ENCODE peak calls at places on chromosome 17, in four cellular contexts. One of them, this sample, is unnamed. For H3K4me1, the result is how much of the 10 kb centered on the place peaks cover.

GRCh38 chr17:37373530-37374159 is 2.1 kb upstream of the C17orf78 start:
- DNase-seq in H1: peak
- DNase-seq in H9: peak
- DNase-seq in IMR-90: peak
- DNase-seq in this sample: peak

GRCh38 chr17:14746784-14747575 is 446.1 kb downstream of the HS3ST3B1 start:
- DNase-seq in H9: no peak
- DNase-seq in H1: no peak
- DNase-seq in IMR-90: no peak
- DNase-seq in this sample: no peak

GRCh38 chr17:50386451-50386994 is 10.8 kb downstream of the LRRC59 start:
- DNase-seq in IMR-90: no peak
- DNase-seq in H1: no peak
- DNase-seq in H9: no peak
- DNase-seq in this sample: no peak

GRCh38 chr17:19708431-19709175 is 7.8 kb downstream of the SLC47A2 start:
- DNase-seq in H9: peak
- DNase-seq in H1: no peak
- DNase-seq in IMR-90: no peak
- DNase-seq in this sample: no peak

GRCh38 chr17:11391134-11391533 is 150.1 kb downstream of the SHISA6 start:
- DNase-seq in H9: peak
- DNase-seq in IMR-90: no peak
- DNase-seq in H1: no peak
- DNase-seq in this sample: peak

GRCh38 chr17:8047769-8048110 is 8.9 kb downstream of the ALOX15B start:
- DNase-seq in IMR-90: no peak
- DNase-seq in H1: no peak
- DNase-seq in H9: no peak
- DNase-seq in this sample: no peak

GRCh38 chr17:42111901-42112551 is 488 bp downstream of the DHX58 start:
- DNase-seq in H1: no peak
- DNase-seq in H9: peak
- DNase-seq in IMR-90: peak
- DNase-seq in this sample: no peak

GRCh38 chr17:27635275-27635823 is 4.4 kb downstream of the LGALS9 start:
- DNase-seq in IMR-90: no peak
- DNase-seq in H1: no peak
- DNase-seq in H9: no peak
- DNase-seq in this sample: no peak

GRCh38 chr17:3534881-3535252 is 22.7 kb downstream of the TRPV3 start:
- DNase-seq in H1: no peak
- DNase-seq in H9: peak
- DNase-seq in IMR-90: peak
- DNase-seq in this sample: peak

GRCh38 chr17:55158439-55158838 is 106.3 kb upstream of the HLF start:
- DNase-seq in H1: no peak
- DNase-seq in H9: no peak
- DNase-seq in IMR-90: no peak
- DNase-seq in this sample: no peak

GRCh38 chr17:27524594-27524993 is 68.3 kb downstream of the KSR1 start:
- DNase-seq in H9: no peak
- DNase-seq in H1: no peak
- DNase-seq in IMR-90: no peak
- DNase-seq in this sample: no peak

GRCh38 chr17:40499551-40500189 is 1.8 kb downstream of the TNS4 start:
- DNase-seq in IMR-90: peak
- DNase-seq in H1: no peak
- DNase-seq in H9: peak
- DNase-seq in this sample: peak

GRCh38 chr17:78019976-78020716 is 61.6 kb downstream of the TNRC6C start:
- DNase-seq in H9: no peak
- DNase-seq in H1: no peak
- DNase-seq in IMR-90: no peak
- DNase-seq in this sample: no peak

GRCh38 chr17:41906465-41907184 is 12.1 kb downstream of the ACLY start:
- DNase-seq in H9: no peak
- DNase-seq in IMR-90: peak
- DNase-seq in H1: no peak
- DNase-seq in this sample: no peak

GRCh38 chr17:17580662-17581470 is 10.6 kb downstream of the PEMT start:
- DNase-seq in H1: no peak
- DNase-seq in H9: no peak
- DNase-seq in IMR-90: peak
- DNase-seq in this sample: no peak

GRCh38 chr17:40301315-40301714 is 7.7 kb upstream of the RARA start:
- DNase-seq in H1: no peak
- DNase-seq in IMR-90: no peak
- DNase-seq in H9: no peak
- DNase-seq in this sample: peak

GRCh38 chr17:9931144-9931543 is 26.1 kb upstream of the RCVRN start:
- DNase-seq in H9: no peak
- DNase-seq in IMR-90: no peak
- DNase-seq in H1: no peak
- DNase-seq in this sample: no peak

GRCh38 chr17:39174907-39175694 is 9.1 kb upstream of the ARL5C start:
- DNase-seq in IMR-90: peak
- DNase-seq in H1: peak
- DNase-seq in H9: peak
- DNase-seq in this sample: peak

GRCh38 chr17:27956601-27957445 is 63.7 kb upstream of the LYRM9 start:
- DNase-seq in H9: no peak
- DNase-seq in H1: no peak
- DNase-seq in IMR-90: peak
- DNase-seq in this sample: peak

GRCh38 chr17:61464121-61464905 is 12.1 kb downstream of the TBX4 start:
- DNase-seq in H1: no peak
- DNase-seq in H9: peak
- DNase-seq in IMR-90: no peak
- DNase-seq in this sample: no peak

GRCh38 chr17:83179811-83180210 is 100.4 kb downstream of the METRNL start:
- DNase-seq in H1: no peak
- DNase-seq in IMR-90: no peak
- DNase-seq in H9: peak
- DNase-seq in this sample: no peak

GRCh38 chr17:50903604-50904521 is 37.7 kb upstream of the TOB1 start:
- DNase-seq in H1: no peak
- DNase-seq in IMR-90: peak
- DNase-seq in H9: no peak
- DNase-seq in this sample: no peak

GRCh38 chr17:72498671-72499210 is 377.9 kb downstream of the SOX9 start:
- DNase-seq in H9: no peak
- DNase-seq in H1: no peak
- DNase-seq in IMR-90: peak
- DNase-seq in this sample: no peak

GRCh38 chr17:21304091-21304490 is 19.6 kb downstream of the MAP2K3 start:
- DNase-seq in H1: no peak
- DNase-seq in IMR-90: no peak
- DNase-seq in H9: no peak
- DNase-seq in this sample: no peak

GRCh38 chr17:83067071-83067717 is 12.2 kb upstream of the METRNL start:
- DNase-seq in H9: peak
- DNase-seq in IMR-90: no peak
- DNase-seq in H1: no peak
- DNase-seq in this sample: no peak

GRCh38 chr17:59618894-59619312 is 792 bp upstream of the CLTC start:
- DNase-seq in H1: no peak
- DNase-seq in IMR-90: peak
- DNase-seq in H9: no peak
- DNase-seq in this sample: no peak

GRCh38 chr17:32142857-32143524 is 689 bp downstream of the RHOT1 start:
- DNase-seq in IMR-90: peak
- DNase-seq in H1: no peak
- DNase-seq in H9: peak
- DNase-seq in this sample: peak

GRCh38 chr17:3894188-3894587 is 1.3 kb upstream of the CAMKK1 start:
- DNase-seq in H9: no peak
- DNase-seq in H1: no peak
- DNase-seq in IMR-90: no peak
- DNase-seq in this sample: no peak

GRCh38 chr17:61597606-61598005 is 6.6 kb upstream of the NACA2 start:
- DNase-seq in IMR-90: no peak
- DNase-seq in H1: no peak
- DNase-seq in H9: no peak
- DNase-seq in this sample: no peak

GRCh38 chr17:39928868-39929651 is 1.5 kb downstream of the LRRC3C start:
- DNase-seq in H9: no peak
- DNase-seq in IMR-90: peak
- DNase-seq in H1: no peak
- DNase-seq in this sample: no peak

GRCh38 chr17:17377568-17377967 is 74.4 kb downstream of the NT5M start:
- DNase-seq in H9: no peak
- DNase-seq in H1: no peak
- DNase-seq in IMR-90: no peak
- DNase-seq in this sample: no peak

GRCh38 chr17:58508341-58509067 is 5.9 kb downstream of the MTMR4 start:
- DNase-seq in H1: no peak
- DNase-seq in H9: no peak
- DNase-seq in IMR-90: no peak
- DNase-seq in this sample: no peak

GRCh38 chr17:17904171-17905035 is 67.6 kb upstream of the SREBF1 start:
- DNase-seq in H9: no peak
- DNase-seq in H1: no peak
- DNase-seq in IMR-90: no peak
- DNase-seq in this sample: no peak

GRCh38 chr17:77356109-77356689 is 215.4 kb downstream of the SEC14L1 start:
- DNase-seq in H1: no peak
- DNase-seq in H9: no peak
- DNase-seq in IMR-90: no peak
- DNase-seq in this sample: no peak

GRCh38 chr17:18258356-18259038 is at the start of gene FLII:
- DNase-seq in H1: no peak
- DNase-seq in H9: peak
- DNase-seq in IMR-90: peak
- DNase-seq in this sample: peak

GRCh38 chr17:81681672-81682071 is 1.9 kb downstream of the ARL16 start:
- DNase-seq in H1: no peak
- DNase-seq in IMR-90: no peak
- DNase-seq in H9: no peak
- DNase-seq in this sample: no peak

GRCh38 chr17:75411328-75412067 is 6.0 kb upstream of the GRB2 start:
- DNase-seq in H1: no peak
- DNase-seq in H9: no peak
- DNase-seq in IMR-90: no peak
- DNase-seq in this sample: no peak
- H4K5ac ChIP-seq in H1: no peak
- H4K5ac ChIP-seq in H9: no peak
- H4K5ac ChIP-seq in IMR-90: no peak
- H4K5ac ChIP-seq in this sample: no peak

GRCh38 chr17:47632991-47633390 is 16.7 kb upstream of the KPNB1 start:
- DNase-seq in H9: no peak
- DNase-seq in IMR-90: no peak
- DNase-seq in H1: no peak
- DNase-seq in this sample: no peak
- H3K4me1 ChIP-seq in H9: under half
- H3K4me1 ChIP-seq in IMR-90: under half
- H3K4me1 ChIP-seq in H1: under half
- H3K4me1 ChIP-seq in this sample: under half

DNA sequence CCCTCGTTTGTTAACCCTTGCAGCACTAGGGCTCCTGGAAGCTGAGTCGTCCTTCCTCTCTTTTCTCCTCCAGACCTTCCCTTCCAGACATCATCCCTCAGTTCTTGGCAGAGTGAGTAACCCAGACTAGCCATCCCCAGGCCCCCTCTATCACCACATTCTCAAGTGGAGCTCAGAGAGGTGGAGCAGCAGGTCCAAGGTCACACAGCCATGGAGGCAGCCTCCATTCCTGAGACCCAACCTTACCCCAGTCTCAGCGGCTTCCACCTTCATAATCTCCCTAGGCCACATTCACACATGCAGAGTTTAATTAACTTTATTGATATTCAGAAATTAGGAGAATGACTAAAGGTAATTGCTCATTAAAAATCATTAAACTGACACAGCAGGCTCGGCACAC is 3.0 kb downstream of the SEZ6 start:
- DNase-seq in IMR-90: no peak
- DNase-seq in H9: no peak
- DNase-seq in H1: no peak
- DNase-seq in this sample: no peak
- H4K5ac ChIP-seq in IMR-90: no peak
- H4K5ac ChIP-seq in H9: no peak
- H4K5ac ChIP-seq in H1: no peak
- H4K5ac ChIP-seq in this sample: no peak

GRCh38 chr17:45147102-45147580 is 1.1 kb upstream of the HEXIM1 start:
- DNase-seq in H9: no peak
- DNase-seq in H1: no peak
- DNase-seq in IMR-90: peak
- DNase-seq in this sample: no peak
- H3K4me1 ChIP-seq in H9: under half
- H3K4me1 ChIP-seq in H1: under half
- H3K4me1 ChIP-seq in IMR-90: under half
- H3K4me1 ChIP-seq in this sample: under half

DNA sequence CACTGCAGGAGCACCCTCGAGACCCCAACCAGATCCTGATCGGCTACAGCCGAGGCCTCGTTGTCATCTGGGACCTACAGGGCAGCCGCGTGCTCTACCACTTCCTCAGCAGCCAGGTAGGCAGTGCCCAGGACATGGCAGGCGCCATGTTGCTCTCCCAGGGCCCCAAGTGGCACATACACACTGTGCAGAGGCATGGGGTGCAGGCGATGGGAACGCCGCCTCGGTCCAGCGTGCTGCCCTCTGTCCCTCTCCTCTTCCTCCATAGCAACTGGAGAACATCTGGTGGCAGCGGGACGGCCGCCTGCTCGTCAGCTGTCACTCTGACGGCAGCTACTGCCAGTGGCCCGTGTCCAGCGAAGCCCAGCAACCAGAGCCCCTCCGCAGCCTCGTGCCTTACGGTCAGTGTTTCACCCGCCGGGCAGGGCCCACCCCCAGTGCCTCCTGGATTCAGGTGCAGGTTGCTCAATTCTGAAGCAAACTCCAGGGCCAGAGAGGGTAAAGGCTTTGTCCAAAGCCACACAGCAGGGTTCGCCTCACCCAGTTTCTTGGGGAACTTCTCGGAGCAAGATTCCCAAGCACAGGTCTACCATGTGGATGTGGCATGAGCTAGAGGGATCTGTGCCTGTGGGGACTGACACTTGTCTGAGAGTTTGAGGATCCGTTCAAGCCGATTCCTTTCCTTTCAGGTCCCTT is 24.4 kb upstream of the MYO15B start:
- DNase-seq in H1: no peak
- DNase-seq in IMR-90: no peak
- DNase-seq in H9: no peak
- DNase-seq in this sample: no peak
- H4K5ac ChIP-seq in H1: no peak
- H4K5ac ChIP-seq in IMR-90: no peak
- H4K5ac ChIP-seq in H9: no peak
- H4K5ac ChIP-seq in this sample: no peak

This sample was measured in mesendoderm.